ENCODE peak calls at places on chromosomes 12 and 14, in five cellular contexts. One of them, this sample, is unnamed.

GRCh38 chr14:20682435-20683124 is 1.8 kb upstream of the RNASE4 start:
- DNase-seq in ovary: peak; percentile 92
- DNase-seq in testis: peak; percentile 94
- DNase-seq in A549: peak; percentile 81
- DNase-seq in adrenal gland: peak; percentile 91
- DNase-seq in this sample: peak; percentile 94

GRCh38 chr14:100105357-100106169 is 40.3 kb downstream of the EVL start:
- DNase-seq in testis: no peak
- DNase-seq in ovary: no peak
- DNase-seq in A549: no peak
- DNase-seq in adrenal gland: no peak
- DNase-seq in this sample: peak; percentile 36

GRCh38 chr12:26091837-26092236 is 33.0 kb downstream of the BHLHE41 start:
- DNase-seq in adrenal gland: no peak
- DNase-seq in testis: no peak
- DNase-seq in A549: no peak
- DNase-seq in ovary: peak; percentile 49
- DNase-seq in this sample: no peak

GRCh38 chr12:115322275-115322674 is 638.3 kb upstream of the TBX3 start:
- DNase-seq in testis: no peak
- DNase-seq in adrenal gland: peak; percentile 57
- DNase-seq in A549: no peak
- DNase-seq in ovary: no peak
- DNase-seq in this sample: no peak

GRCh38 chr12:55717397-55718007 is 1.7 kb downstream of the BLOC1S1 start:
- DNase-seq in A549: no peak
- DNase-seq in ovary: no peak
- DNase-seq in adrenal gland: no peak
- DNase-seq in testis: no peak
- DNase-seq in this sample: no peak

GRCh38 chr12:45745861-45746277 is 16.4 kb downstream of the ARID2 start:
- DNase-seq in adrenal gland: no peak
- DNase-seq in ovary: no peak
- DNase-seq in A549: no peak
- DNase-seq in testis: no peak
- DNase-seq in this sample: no peak

GRCh38 chr12:84376320-84376719 is 536.3 kb downstream of the SLC6A15 start:
- DNase-seq in A549: no peak
- DNase-seq in testis: no peak
- DNase-seq in adrenal gland: no peak
- DNase-seq in ovary: no peak
- DNase-seq in this sample: no peak

GRCh38 chr14:81336009-81336408 is 64.1 kb downstream of the STON2 start:
- DNase-seq in ovary: no peak
- DNase-seq in A549: no peak
- DNase-seq in adrenal gland: no peak
- DNase-seq in testis: no peak
- DNase-seq in this sample: no peak

GRCh38 chr12:52949413-52950331 is 754 bp downstream of the KRT18 start:
- DNase-seq in adrenal gland: peak; percentile 71
- DNase-seq in testis: no peak
- DNase-seq in ovary: no peak
- DNase-seq in A549: peak; percentile 87
- DNase-seq in this sample: no peak

GRCh38 chr12:132429932-132430643 is 59.9 kb upstream of the FBRSL1 start:
- DNase-seq in testis: no peak
- DNase-seq in ovary: no peak
- DNase-seq in A549: peak; percentile 45
- DNase-seq in adrenal gland: no peak
- DNase-seq in this sample: peak; percentile 90

GRCh38 chr12:95622879-95623278 is 71.6 kb upstream of the USP44 start:
- DNase-seq in A549: no peak
- DNase-seq in ovary: no peak
- DNase-seq in testis: no peak
- DNase-seq in adrenal gland: no peak
- DNase-seq in this sample: no peak

GRCh38 chr12:107667464-107667863 is 18.1 kb upstream of the PWP1 start:
- DNase-seq in ovary: no peak
- DNase-seq in A549: no peak
- DNase-seq in testis: no peak
- DNase-seq in adrenal gland: no peak
- DNase-seq in this sample: no peak

GRCh38 chr12:108004368-108004767 is 124.7 kb upstream of the WSCD2 start:
- DNase-seq in A549: no peak
- DNase-seq in adrenal gland: no peak
- DNase-seq in ovary: no peak
- DNase-seq in testis: no peak
- DNase-seq in this sample: no peak

GRCh38 chr14:96764012-96764411 is 33.2 kb upstream of the VRK1 start:
- DNase-seq in testis: no peak
- DNase-seq in ovary: no peak
- DNase-seq in adrenal gland: no peak
- DNase-seq in A549: no peak
- DNase-seq in this sample: no peak

GRCh38 chr14:35412281-35413057 is 7.9 kb upstream of the NFKBIA start:
- DNase-seq in testis: no peak
- DNase-seq in adrenal gland: no peak
- DNase-seq in A549: no peak
- DNase-seq in ovary: no peak
- DNase-seq in this sample: no peak

GRCh38 chr12:6570264-6570887 is 2.3 kb upstream of the NOP2 start:
- DNase-seq in ovary: peak; percentile 44
- DNase-seq in adrenal gland: peak; percentile 28
- DNase-seq in testis: peak; percentile 57
- DNase-seq in A549: peak; percentile 80
- DNase-seq in this sample: peak; percentile 87

GRCh38 chr12:65098364-65098763 is 22.7 kb downstream of the WIF1 start:
- DNase-seq in A549: no peak
- DNase-seq in ovary: no peak
- DNase-seq in adrenal gland: no peak
- DNase-seq in testis: no peak
- DNase-seq in this sample: peak; percentile 22

GRCh38 chr12:121937654-121938053 is 19.3 kb downstream of the CFAP251 start:
- DNase-seq in ovary: no peak
- DNase-seq in adrenal gland: no peak
- DNase-seq in A549: no peak
- DNase-seq in testis: no peak
- DNase-seq in this sample: no peak

GRCh38 chr14:37150414-37150813 is 22.0 kb downstream of the SLC25A21 start:
- DNase-seq in testis: no peak
- DNase-seq in ovary: no peak
- DNase-seq in adrenal gland: no peak
- DNase-seq in A549: peak; percentile 44
- DNase-seq in this sample: no peak

GRCh38 chr12:31589896-31590729 is 823 bp downstream of the DENND5B start:
- DNase-seq in A549: peak; percentile 62
- DNase-seq in adrenal gland: peak; percentile 82
- DNase-seq in ovary: peak; percentile 79
- DNase-seq in testis: peak; percentile 79
- DNase-seq in this sample: peak; percentile 92

GRCh38 chr12:67727652-67728295 is 79.2 kb downstream of the DYRK2 start:
- DNase-seq in testis: no peak
- DNase-seq in adrenal gland: no peak
- DNase-seq in A549: no peak
- DNase-seq in ovary: no peak
- DNase-seq in this sample: no peak

GRCh38 chr14:95507174-95507573 is 9.3 kb downstream of the SYNE3 start:
- DNase-seq in testis: peak; percentile 63
- DNase-seq in A549: no peak
- DNase-seq in ovary: peak; percentile 58
- DNase-seq in adrenal gland: peak; percentile 90
- DNase-seq in this sample: no peak

GRCh38 chr12:46452061-46452615 is 79.6 kb upstream of the SLC38A2 start:
- DNase-seq in A549: no peak
- DNase-seq in testis: no peak
- DNase-seq in ovary: no peak
- DNase-seq in adrenal gland: no peak
- DNase-seq in this sample: no peak

GRCh38 chr12:116040412-116040811 is 237.1 kb downstream of the MED13L start:
- DNase-seq in testis: no peak
- DNase-seq in ovary: no peak
- DNase-seq in A549: no peak
- DNase-seq in adrenal gland: no peak
- DNase-seq in this sample: no peak

GRCh38 chr14:36870776-36871175 is 209.1 kb downstream of the PAX9 start:
- DNase-seq in testis: no peak
- DNase-seq in ovary: no peak
- DNase-seq in adrenal gland: no peak
- DNase-seq in A549: no peak
- DNase-seq in this sample: no peak

GRCh38 chr14:105257464-105257863 is 9.1 kb downstream of the BTBD6 start:
- DNase-seq in A549: no peak
- DNase-seq in adrenal gland: no peak
- DNase-seq in ovary: no peak
- DNase-seq in testis: no peak
- DNase-seq in this sample: no peak

GRCh38 chr12:107474639-107475539 is 210.7 kb upstream of the PWP1 start:
- DNase-seq in adrenal gland: no peak
- DNase-seq in testis: no peak
- DNase-seq in A549: no peak
- DNase-seq in ovary: no peak
- DNase-seq in this sample: no peak

GRCh38 chr12:123660328-123660727 is 10.6 kb upstream of the TCTN2 start:
- DNase-seq in testis: no peak
- DNase-seq in A549: peak; percentile 67
- DNase-seq in ovary: no peak
- DNase-seq in adrenal gland: no peak
- DNase-seq in this sample: no peak
- H3K4me3 ChIP-seq in testis: no peak overlapping the region
- H3K4me3 ChIP-seq in A549: no peak overlapping the region
- H3K4me3 ChIP-seq in ovary: no peak overlapping the region
- H3K4me3 ChIP-seq in adrenal gland: no peak overlapping the region
- H3K4me3 ChIP-seq in this sample: no peak overlapping the region

DNA sequence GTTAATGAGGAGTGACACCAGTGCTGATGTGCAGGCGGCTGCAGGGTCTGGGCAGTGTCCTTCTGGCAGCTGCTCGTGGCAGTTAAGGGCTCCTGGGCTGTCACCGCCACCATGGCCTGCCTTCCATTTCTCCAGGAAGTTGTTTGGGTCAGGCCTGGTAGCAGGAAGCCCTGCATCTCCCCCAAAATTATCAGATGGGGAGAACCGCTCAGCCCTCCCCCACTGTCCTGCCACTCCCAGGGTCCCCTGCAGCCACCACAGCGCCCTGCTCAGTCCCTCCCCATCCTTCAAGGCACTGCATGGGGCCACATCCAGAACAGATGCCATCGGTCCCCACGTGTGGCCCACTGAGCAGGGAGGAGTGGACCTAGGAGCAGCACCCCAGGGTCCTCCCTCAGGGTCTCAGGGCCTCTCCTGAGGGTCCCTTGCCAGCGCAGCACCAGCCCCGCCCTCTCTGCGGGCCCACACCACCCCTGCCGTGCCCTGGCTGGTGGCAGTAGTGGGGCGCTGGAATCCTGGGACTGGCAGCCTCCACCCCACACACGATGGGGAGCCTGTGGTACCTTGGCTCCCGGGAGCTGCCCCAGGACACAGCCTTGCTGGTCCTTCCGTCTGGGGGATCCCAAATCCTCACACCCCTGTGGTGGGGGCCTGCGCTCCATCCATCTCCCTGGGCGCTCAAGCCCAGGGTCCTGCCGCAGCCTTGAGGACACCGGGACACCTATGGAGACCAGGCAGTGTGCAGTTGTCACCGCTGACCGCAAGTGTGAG is 10.3 kb upstream of the AMN start:
- DNase-seq in ovary: no peak
- DNase-seq in A549: no peak
- DNase-seq in adrenal gland: no peak
- DNase-seq in testis: no peak
- DNase-seq in this sample: peak; percentile 61
- TF ChIP-seq POLR2A in ovary: no peak
- TF ChIP-seq POLR2A in A549: no peak
- TF ChIP-seq POLR2A in adrenal gland: no peak
- TF ChIP-seq POLR2A in testis: no peak
- TF ChIP-seq POLR2A in this sample: no peak

GRCh38 chr14:89303452-89304435 is 113.3 kb downstream of the FOXN3 start:
- DNase-seq in testis: peak; percentile 64
- DNase-seq in ovary: peak; percentile 71
- DNase-seq in adrenal gland: peak; percentile 70
- DNase-seq in A549: no peak
- DNase-seq in this sample: no peak

GRCh38 chr14:89296281-89296745 is 120.7 kb downstream of the FOXN3 start:
- DNase-seq in testis: no peak
- DNase-seq in ovary: no peak
- DNase-seq in adrenal gland: no peak
- DNase-seq in A549: no peak
- DNase-seq in this sample: no peak

GRCh38 chr14:89298056-89298834 is 118.8 kb downstream of the FOXN3 start:
- DNase-seq in A549: no peak
- DNase-seq in ovary: no peak
- DNase-seq in adrenal gland: no peak
- DNase-seq in testis: no peak
- DNase-seq in this sample: no peak

GRCh38 chr14:89302396-89302950 is 114.6 kb downstream of the FOXN3 start:
- DNase-seq in testis: no peak
- DNase-seq in adrenal gland: no peak
- DNase-seq in ovary: no peak
- DNase-seq in A549: no peak
- DNase-seq in this sample: no peak

DNA sequence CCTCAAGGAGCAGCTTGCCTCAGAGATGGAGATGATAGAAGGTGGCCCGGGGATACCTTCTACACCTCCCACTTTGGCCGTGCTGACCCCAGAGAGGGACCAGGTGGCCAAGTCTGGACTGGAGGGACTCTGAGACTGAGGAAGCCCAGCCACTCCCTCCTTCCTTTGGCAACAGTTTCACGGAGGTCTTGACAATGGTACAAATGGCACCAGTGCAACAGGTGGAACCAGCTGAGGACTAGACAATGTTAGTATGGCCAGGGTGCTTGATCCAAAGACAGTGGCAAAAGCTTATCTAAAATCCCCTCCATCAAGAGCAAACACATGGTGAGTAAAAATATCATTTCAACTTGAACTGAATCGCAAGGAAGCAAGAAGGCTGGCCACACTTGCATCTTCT is 117.4 kb downstream of the FOXN3 start:
- DNase-seq in ovary: no peak
- DNase-seq in testis: no peak
- DNase-seq in A549: no peak
- DNase-seq in adrenal gland: no peak
- DNase-seq in this sample: no peak
- H3K4me3 ChIP-seq in ovary: no peak overlapping the region
- H3K4me3 ChIP-seq in testis: no peak overlapping the region
- H3K4me3 ChIP-seq in A549: no peak overlapping the region
- H3K4me3 ChIP-seq in adrenal gland: no peak overlapping the region
- H3K4me3 ChIP-seq in this sample: no peak overlapping the region

GRCh38 chr14:103549361-103550311 is 12.8 kb downstream of the BAG5 start:
- DNase-seq in testis: peak; percentile 73
- DNase-seq in A549: no peak
- DNase-seq in ovary: peak; percentile 34
- DNase-seq in adrenal gland: no peak
- DNase-seq in this sample: peak; percentile 82

GRCh38 chr14:103552811-103553210 is 9.6 kb downstream of the BAG5 start:
- DNase-seq in adrenal gland: no peak
- DNase-seq in testis: no peak
- DNase-seq in A549: no peak
- DNase-seq in ovary: peak; percentile 15
- DNase-seq in this sample: no peak

GRCh38 chr14:103550451-103551337 is 11.8 kb downstream of the BAG5 start:
- DNase-seq in A549: no peak
- DNase-seq in testis: no peak
- DNase-seq in ovary: peak; percentile 35
- DNase-seq in adrenal gland: no peak
- DNase-seq in this sample: peak; percentile 79

GRCh38 chr14:103552011-103552797 is 10.3 kb downstream of the BAG5 start:
- DNase-seq in testis: peak; percentile 73
- DNase-seq in ovary: peak; percentile 9
- DNase-seq in adrenal gland: peak; percentile 69
- DNase-seq in A549: no peak
- DNase-seq in this sample: peak; percentile 74

GRCh38 chr14:103551338-103551762 is 11.1 kb downstream of the BAG5 start:
- DNase-seq in ovary: peak; percentile 18
- DNase-seq in adrenal gland: no peak
- DNase-seq in testis: peak; percentile 86
- DNase-seq in A549: no peak
- DNase-seq in this sample: no peak
- TF ChIP-seq POLR2A in ovary: no peak
- TF ChIP-seq POLR2A in adrenal gland: no peak
- TF ChIP-seq POLR2A in testis: no peak
- TF ChIP-seq POLR2A in A549: no peak
- TF ChIP-seq POLR2A in this sample: no peak